ENCODE peak calls at places on chromosomes 1 and 21, in seven cellular contexts. I is lung; Y is AG09319; V is activated CD4-positive, alpha-beta memory T cell treated with anti-CD3 and anti-CD28 coated beads for 36 hours; A is astrocyte of the spinal cord; C is MG63; P is tibial artery. U is an unnamed sample.

GRCh38 chr1:2859881-2860430 is 58.5 kb upstream of the TTC34 start:
- DNase-seq in I (no peak), Y (no peak), V (no peak), A (no peak), C (no peak), P (no peak), U (no peak)

GRCh38 chr1:13593511-13594131 is 10.0 kb downstream of the PDPN start:
- DNase-seq in I (no peak), Y (peak; percentile 3), V (no peak), A (peak; percentile 82), C (peak; percentile 88), P (peak; percentile 85), U (peak; percentile 88)

GRCh38 chr1:17892851-17893250 is 137.7 kb downstream of the ACTL8 start:
- DNase-seq in I (no peak), Y (no peak), V (no peak), A (no peak), C (no peak), P (peak; percentile 23), U (no peak)

GRCh38 chr21:16241500-16241963 is 511.8 kb downstream of the USP25 start:
- DNase-seq in I (no peak), Y (no peak), V (no peak), A (no peak), C (no peak), P (no peak), U (no peak)

GRCh38 chr1:241608379-241609033 is 31.7 kb downstream of the CHML start:
- DNase-seq in I (no peak), Y (no peak), V (no peak), A (peak; percentile 54), C (no peak), P (no peak), U (peak; percentile 61)

GRCh38 chr21:45303111-45303615 is 15.5 kb upstream of the POFUT2 start:
- DNase-seq in I (no peak), Y (no peak), V (no peak), A (no peak), C (no peak), P (peak; percentile 60), U (no peak)

GRCh38 chr1:203408485-203409229 is 57.7 kb upstream of the FMOD start:
- DNase-seq in I (peak; percentile 53), Y (peak; percentile 22), V (no peak), A (peak; percentile 67), C (peak; percentile 92), P (peak; percentile 97), U (peak; percentile 83)

GRCh38 chr1:20487236-20487590 is 1.2 kb upstream of the CAMK2N1 start:
- DNase-seq in I (no peak), Y (no peak), V (no peak), A (no peak), C (no peak), P (no peak), U (no peak)

GRCh38 chr1:87226341-87226760 is 102.3 kb upstream of the LMO4 start:
- DNase-seq in I (peak; percentile 62), Y (peak; percentile 86), V (no peak), A (peak; percentile 99), C (peak; percentile 93), P (peak; percentile 75), U (peak; percentile 99)

GRCh38 chr1:235454021-235454420 is 50.2 kb downstream of the B3GALNT2 start:
- DNase-seq in I (no peak), Y (no peak), V (no peak), A (no peak), C (no peak), P (no peak), U (no peak)

GRCh38 chr1:30400436-30400975 is 322.9 kb downstream of the MATN1 start:
- DNase-seq in I (no peak), Y (no peak), V (no peak), A (no peak), C (no peak), P (peak; percentile 10), U (no peak)

GRCh38 chr1:18116777-18117176 is 9.2 kb downstream of the IGSF21 start:
- DNase-seq in I (no peak), Y (no peak), V (no peak), A (no peak), C (no peak), P (no peak), U (no peak)

U was measured in Daoy.